ENCODE peak calls at places on chromosomes 1 and 21, in five cellular contexts. Y, P, L, A and X are unnamed samples.

GRCh38 chr1:110185181-110185580 is 24.9 kb upstream of the KCNC4 start:
- DNase-seq in Y (no peak), P (no peak), L (peak; percentile 55), A (no peak), X (no peak)

GRCh38 chr1:55310517-55310927 is 95.4 kb upstream of the USP24 start:
- DNase-seq in Y (no peak), P (no peak), L (no peak), A (peak; percentile 96), X (peak; percentile 96)

GRCh38 chr1:244730153-244730933 is 77.4 kb downstream of the DESI2 start:
- DNase-seq in Y (peak; percentile 78), P (no peak), L (peak; percentile 77), A (peak; percentile 63), X (peak; percentile 43)

GRCh38 chr21:29335720-29336119 is 37.0 kb downstream of the BACH1 start:
- DNase-seq in Y (no peak), P (no peak), L (no peak), A (peak; percentile 56), X (peak; percentile 39)

GRCh38 chr1:92975551-92976232 is 14.4 kb upstream of the DIPK1A start:
- DNase-seq in Y (no peak), P (no peak), L (no peak), A (no peak), X (no peak)

GRCh38 chr1:3545363-3546047 is 65.8 kb downstream of the MEGF6 start:
- DNase-seq in Y (no peak), P (no peak), L (no peak), A (peak; percentile 36), X (peak; percentile 29)

GRCh38 chr1:172360511-172360910 is 60.0 kb upstream of the C1orf105 start:
- DNase-seq in Y (no peak), P (no peak), L (no peak), A (no peak), X (no peak)

GRCh38 chr1:94096797-94097549 is 24.0 kb downstream of the ABCA4 start:
- DNase-seq in Y (no peak), P (no peak), L (no peak), A (peak; percentile 84), X (no peak)

GRCh38 chr1:25095635-25096200 is 136.6 kb downstream of the SYF2 start:
- DNase-seq in Y (no peak), P (no peak), L (no peak), A (no peak), X (no peak)

GRCh38 chr1:184362876-184363275 is 24.0 kb upstream of the C1orf21 start:
- DNase-seq in Y (no peak), P (no peak), L (no peak), A (peak; percentile 39), X (peak; percentile 82)

GRCh38 chr1:184354719-184355118 is 32.1 kb upstream of the C1orf21 start:
- DNase-seq in Y (no peak), P (no peak), L (no peak), A (no peak), X (no peak)

GRCh38 chr1:184365699-184366098 is 21.1 kb upstream of the C1orf21 start:
- DNase-seq in Y (no peak), P (no peak), L (no peak), A (no peak), X (no peak)

GRCh38 chr1:184359909-184360308 is 26.9 kb upstream of the C1orf21 start:
- DNase-seq in Y (no peak), P (no peak), L (no peak), A (no peak), X (no peak)
- H3K4me3 ChIP-seq in Y (no peak overlapping the region), P (no peak overlapping the region), L (no peak overlapping the region), A (no peak overlapping the region), X (no peak overlapping the region)

DNA sequence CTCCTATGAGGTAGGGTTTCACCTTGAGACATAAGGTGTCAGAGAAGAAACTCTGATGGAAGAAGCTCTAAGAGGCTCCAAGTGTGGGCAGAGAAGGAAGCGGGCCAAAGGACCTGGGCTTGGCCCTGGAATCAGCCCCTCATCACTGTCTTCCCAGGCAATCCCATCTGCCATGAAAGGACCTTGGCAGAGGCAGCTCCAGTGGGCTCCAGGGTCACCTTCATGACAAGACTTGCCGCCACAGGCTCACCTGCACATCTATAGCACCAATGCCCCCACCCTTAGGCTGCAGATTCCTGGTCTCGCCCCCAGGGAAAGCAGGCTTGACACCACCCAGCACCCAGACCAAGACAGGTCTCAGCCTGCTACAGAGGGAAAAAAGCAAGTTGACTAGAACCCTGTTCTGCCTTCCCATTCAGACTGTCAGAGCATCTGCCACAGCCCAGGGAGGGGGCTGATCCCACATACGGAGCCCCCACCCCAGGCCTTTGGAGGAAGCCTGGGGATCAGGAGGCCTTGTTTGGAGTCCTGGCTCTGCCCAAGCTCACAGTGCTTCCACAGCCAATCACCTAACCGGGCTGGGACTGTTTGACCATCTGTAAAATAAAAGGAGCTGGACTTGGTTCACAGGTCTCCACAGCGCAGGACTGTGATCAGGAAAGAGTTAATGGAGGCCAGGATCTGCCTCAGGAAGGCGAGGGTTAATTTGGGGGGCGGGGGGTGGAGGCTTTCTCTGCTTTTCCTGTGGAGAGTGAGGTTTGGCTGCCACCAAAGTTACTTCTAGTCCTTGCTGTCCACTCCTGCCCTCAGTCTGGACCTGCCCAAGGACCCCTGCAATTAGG is at the start of gene FAM110D:
- DNase-seq in Y (no peak), P (no peak), L (no peak), A (no peak), X (no peak)
- H3K4me3 ChIP-seq in Y (peak within 1 kb of the TSS; percentile 59), P (no peak within 1 kb of the TSS), L (no peak within 1 kb of the TSS), A (no peak within 1 kb of the TSS), X (no peak within 1 kb of the TSS)

GRCh38 chr1:32900956-32901822 is at the start of gene TMEM54:
- DNase-seq in Y (peak; percentile 87), P (no peak), L (peak; percentile 85), A (no peak), X (no peak)
- H3K4me3 ChIP-seq in Y (peak within 1 kb of the TSS; percentile 60), P (no peak within 1 kb of the TSS), L (peak within 1 kb of the TSS; percentile 82), A (peak within 1 kb of the TSS; percentile 61), X (peak within 1 kb of the TSS; percentile 65)

GRCh38 chr1:96723372-96723771 is 1.8 kb downstream of the PTBP2 start:
- DNase-seq in Y (no peak), P (no peak), L (no peak), A (no peak), X (peak; percentile 26)
- H3K4me3 ChIP-seq in Y (peak overlapping the region; percentile 97), P (peak overlapping the region; percentile 69), L (peak overlapping the region; percentile 82), A (peak overlapping the region; percentile 92), X (peak overlapping the region; percentile 88)

GRCh38 chr1:226001852-226002666 is 2.9 kb upstream of the SDE2 start:
- DNase-seq in Y (peak; percentile 74), P (peak; percentile 45), L (no peak), A (peak; percentile 18), X (peak; percentile 86)

GRCh38 chr1:226001088-226001487 is 1.9 kb upstream of the SDE2 start:
- DNase-seq in Y (no peak), P (no peak), L (no peak), A (no peak), X (no peak)

GRCh38 chr1:226004396-226004795 is 5.3 kb upstream of the SDE2 start:
- DNase-seq in Y (no peak), P (no peak), L (no peak), A (no peak), X (no peak)

GRCh38 chr1:226003502-226004170 is 4.5 kb upstream of the SDE2 start:
- DNase-seq in Y (no peak), P (no peak), L (no peak), A (no peak), X (no peak)

DNA sequence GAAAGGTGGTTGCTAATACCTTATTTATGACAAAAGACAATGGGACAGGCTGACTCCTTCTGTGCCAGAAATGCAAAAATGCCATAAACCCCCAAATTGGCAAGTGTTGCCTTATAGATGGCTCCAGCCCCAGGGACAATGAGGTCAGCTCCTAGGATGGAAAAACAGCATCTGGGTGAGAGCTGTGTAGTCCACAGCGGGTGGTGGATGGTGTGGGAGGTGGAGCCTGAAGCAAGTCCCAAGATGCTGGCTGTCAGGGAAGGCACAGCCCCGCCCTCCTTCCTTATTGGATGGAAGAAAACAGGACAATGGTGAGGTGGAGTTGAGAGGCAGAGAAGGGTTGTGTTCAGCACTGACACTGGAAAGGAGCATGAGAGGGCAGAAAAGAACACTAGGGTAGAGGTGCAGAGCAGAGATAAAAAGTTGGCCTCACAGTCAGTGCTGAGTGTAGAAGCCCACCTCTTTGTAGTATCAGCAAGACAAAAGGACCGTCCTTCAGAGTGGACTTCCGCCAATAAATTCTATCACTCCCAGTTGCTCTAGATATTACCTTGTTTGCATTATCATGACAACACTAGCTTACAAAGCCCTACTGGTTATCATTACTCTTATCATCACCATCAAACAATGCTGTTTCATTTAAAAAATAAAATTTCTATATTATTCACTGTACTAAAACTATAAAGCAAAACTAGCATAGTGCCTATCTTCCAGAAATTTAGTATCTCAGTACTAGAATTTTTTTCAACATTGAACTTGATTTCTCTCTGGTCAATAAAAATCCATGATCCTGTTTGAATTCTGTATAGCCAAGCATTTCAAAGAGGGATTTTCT is 3.7 kb upstream of the SDE2 start:
- DNase-seq in Y (peak; percentile 82), P (no peak), L (no peak), A (peak; percentile 79), X (peak; percentile 61)
- H3K4me3 ChIP-seq in Y (peak overlapping the region; percentile 6), P (peak overlapping the region; percentile 21), L (no peak overlapping the region), A (no peak overlapping the region), X (no peak overlapping the region)

GRCh38 chr21:45072166-45072962 is 2.0 kb upstream of the ADARB1 start:
- DNase-seq in Y (no peak), P (no peak), L (no peak), A (no peak), X (no peak)

GRCh38 chr21:45070970-45071369 is 3.4 kb upstream of the ADARB1 start:
- DNase-seq in Y (no peak), P (no peak), L (no peak), A (no peak), X (no peak)

GRCh38 chr21:45069711-45070110 is 4.7 kb upstream of the ADARB1 start:
- DNase-seq in Y (no peak), P (no peak), L (no peak), A (no peak), X (no peak)

GRCh38 chr21:45072963-45073300 is 1.4 kb upstream of the ADARB1 start:
- DNase-seq in Y (no peak), P (no peak), L (no peak), A (no peak), X (no peak)

GRCh38 chr21:45071396-45072165 is 2.8 kb upstream of the ADARB1 start:
- DNase-seq in Y (no peak), P (no peak), L (no peak), A (no peak), X (no peak)
- H3K4me3 ChIP-seq in Y (no peak overlapping the region), P (no peak overlapping the region), L (no peak overlapping the region), A (no peak overlapping the region), X (no peak overlapping the region)

GRCh38 chr1:10471411-10472219 is 714 bp downstream of the DFFA start:
- DNase-seq in Y (no peak), P (no peak), L (no peak), A (peak; percentile 60), X (no peak)

GRCh38 chr1:10474613-10475507 is at the start of gene PEX14:
- DNase-seq in Y (peak; percentile 93), P (peak; percentile 77), L (peak; percentile 95), A (peak; percentile 85), X (peak; percentile 83)

GRCh38 chr1:10475510-10475909 is 760 bp downstream of the PEX14 start:
- DNase-seq in Y (no peak), P (no peak), L (no peak), A (no peak), X (no peak)

GRCh38 chr1:10472220-10473144 is at the start of gene DFFA:
- DNase-seq in Y (peak; percentile 95), P (peak; percentile 89), L (peak; percentile 94), A (peak; percentile 98), X (peak; percentile 96)

GRCh38 chr1:10473145-10473765 is 926 bp upstream of the DFFA start:
- DNase-seq in Y (no peak), P (no peak), L (no peak), A (no peak), X (no peak)
- H3K4me3 ChIP-seq in Y (peak overlapping the region; percentile 97), P (peak overlapping the region; percentile 75), L (no peak overlapping the region), A (no peak overlapping the region), X (no peak overlapping the region)